ENCODE peak calls at places on chromosomes 13 and 19, in eight cellular contexts. F, W, Y, D, X, H, T and M are unnamed samples.

GRCh38 chr13:44158741-44159632 is 214.6 kb upstream of the SERP2 start:
- DNase-seq in F (no peak), W (no peak), Y (no peak), D (no peak), X (no peak), H (no peak), T (no peak), M (no peak)

GRCh38 chr13:77810430-77810829 is 108.2 kb downstream of the EDNRB start:
- DNase-seq in F (no peak), W (no peak), Y (no peak), D (peak; percentile 34), X (peak; percentile 14), H (no peak), T (no peak), M (peak; percentile 4)

GRCh38 chr13:91355099-91355825 is 7.8 kb downstream of the MIR17HG start:
- DNase-seq in F (no peak), W (no peak), Y (no peak), D (no peak), X (no peak), H (no peak), T (no peak), M (no peak)

GRCh38 chr13:32323912-32324311 is 8.6 kb downstream of the BRCA2 start:
- DNase-seq in F (no peak), W (no peak), Y (no peak), D (peak; percentile 86), X (no peak), H (no peak), T (no peak), M (no peak)

GRCh38 chr19:4524808-4525562 is 6.7 kb upstream of the PLIN4 start:
- DNase-seq in F (peak; percentile 66), W (peak; percentile 75), Y (peak; percentile 73), D (peak; percentile 55), X (no peak), H (peak; percentile 63), T (peak; percentile 49), M (peak; percentile 92)

GRCh38 chr13:111216166-111216960 is 101.3 kb downstream of the ARHGEF7 start:
- DNase-seq in F (peak; percentile 62), W (peak; percentile 69), Y (peak; percentile 13), D (no peak), X (no peak), H (peak; percentile 51), T (peak; percentile 43), M (peak; percentile 70)

GRCh38 chr13:46961719-46962118 is 64.9 kb upstream of the HTR2A start:
- DNase-seq in F (no peak), W (no peak), Y (no peak), D (peak; percentile 83), X (peak; percentile 72), H (no peak), T (no peak), M (no peak)

GRCh38 chr13:112330479-112331407 is 45.4 kb upstream of the SPACA7 start:
- DNase-seq in F (no peak), W (no peak), Y (no peak), D (no peak), X (no peak), H (no peak), T (no peak), M (peak; percentile 76)

GRCh38 chr19:3895788-3896187 is 15.3 kb downstream of the ATCAY start:
- DNase-seq in F (no peak), W (no peak), Y (no peak), D (no peak), X (no peak), H (no peak), T (no peak), M (no peak)

GRCh38 chr19:7242601-7243258 is 51.5 kb downstream of the INSR start:
- DNase-seq in F (no peak), W (no peak), Y (no peak), D (peak; percentile 94), X (peak; percentile 12), H (peak; percentile 24), T (peak; percentile 32), M (no peak)

GRCh38 chr13:64688893-64689677 is 2541.1 kb downstream of the PCDH9 start:
- DNase-seq in F (no peak), W (no peak), Y (no peak), D (peak; percentile 38), X (no peak), H (no peak), T (no peak), M (no peak)

GRCh38 chr13:29548722-29549446 is 46.6 kb downstream of the SLC7A1 start:
- DNase-seq in F (peak; percentile 52), W (no peak), Y (no peak), D (peak; percentile 28), X (no peak), H (no peak), T (no peak), M (no peak)

GRCh38 chr13:67285611-67286010 is 55.5 kb upstream of the PCDH9 start:
- DNase-seq in F (no peak), W (no peak), Y (no peak), D (no peak), X (no peak), H (no peak), T (no peak), M (no peak)

GRCh38 chr13:32426191-32426980 is 1.5 kb downstream of the N4BP2L1 start:
- DNase-seq in F (no peak), W (peak; percentile 55), Y (no peak), D (peak; percentile 34), X (no peak), H (peak; percentile 17), T (no peak), M (no peak)

GRCh38 chr19:8001651-8001994 is 3.8 kb downstream of the ELAVL1 start:
- DNase-seq in F (no peak), W (no peak), Y (no peak), D (no peak), X (no peak), H (no peak), T (no peak), M (no peak)

GRCh38 chr13:43354147-43354945 is 331.0 kb downstream of the DNAJC15 start:
- DNase-seq in F (no peak), W (no peak), Y (no peak), D (no peak), X (no peak), H (no peak), T (no peak), M (no peak)

GRCh38 chr13:105702441-105702840 is 833.0 kb downstream of the EFNB2 start:
- DNase-seq in F (peak; percentile 30), W (no peak), Y (no peak), D (no peak), X (no peak), H (no peak), T (no peak), M (no peak)

GRCh38 chr13:95254341-95254740 is 46.9 kb downstream of the ABCC4 start:
- DNase-seq in F (no peak), W (no peak), Y (no peak), D (peak; percentile 51), X (no peak), H (no peak), T (no peak), M (no peak)

GRCh38 chr19:55069137-55069858 is 6.3 kb upstream of the RDH13 start:
- DNase-seq in F (peak; percentile 67), W (no peak), Y (peak; percentile 57), D (peak; percentile 28), X (no peak), H (no peak), T (peak; percentile 44), M (peak; percentile 77)

GRCh38 chr19:2275588-2276428 is 6.2 kb downstream of the PEAK3 start:
- DNase-seq in F (no peak), W (no peak), Y (no peak), D (no peak), X (no peak), H (no peak), T (no peak), M (peak; percentile 78)

GRCh38 chr13:113411216-113412023 is 41.9 kb downstream of the ADPRHL1 start:
- DNase-seq in F (no peak), W (no peak), Y (no peak), D (peak; percentile 96), X (peak; percentile 95), H (peak; percentile 52), T (peak; percentile 69), M (peak; percentile 50)

GRCh38 chr19:49210901-49211451 is 53.4 kb downstream of the TRPM4 start:
- DNase-seq in F (no peak), W (no peak), Y (no peak), D (no peak), X (no peak), H (no peak), T (no peak), M (peak; percentile 75)
- H3K4me3 ChIP-seq in F (no peak overlapping the region), W (no peak overlapping the region), Y (peak overlapping the region; percentile 44), D (no peak overlapping the region), X (peak overlapping the region; percentile 36), H (peak overlapping the region; percentile 4), T (no peak overlapping the region), M (peak overlapping the region; percentile 44)

DNA sequence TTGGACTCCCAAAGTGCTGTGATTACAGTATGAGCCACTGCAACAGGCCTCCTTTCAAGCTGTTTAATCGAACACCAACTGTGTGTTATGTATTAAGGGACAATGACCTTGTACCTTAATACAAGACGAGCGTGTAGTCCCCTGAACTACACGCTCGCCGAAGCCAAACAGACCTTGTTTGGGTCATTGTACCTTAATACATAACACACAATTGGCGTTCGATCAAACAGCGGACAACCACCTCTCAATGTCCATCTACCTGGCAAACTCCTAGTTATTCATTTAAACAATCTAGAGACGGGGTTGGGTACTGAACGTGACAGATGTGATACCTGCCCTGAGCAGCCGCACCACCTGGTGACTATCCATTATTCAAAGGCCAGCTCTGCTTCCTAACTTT is 1.3 kb downstream of the CHERP start:
- DNase-seq in F (no peak), W (no peak), Y (no peak), D (no peak), X (no peak), H (no peak), T (no peak), M (peak; percentile 22)
- H3K4me3 ChIP-seq in F (no peak overlapping the region), W (peak overlapping the region; percentile 63), Y (peak overlapping the region; percentile 91), D (peak overlapping the region; percentile 95), X (peak overlapping the region; percentile 94), H (peak overlapping the region; percentile 93), T (peak overlapping the region; percentile 100), M (no peak overlapping the region)

GRCh38 chr13:40190656-40191100 is 475.8 kb downstream of the FOXO1 start:
- DNase-seq in F (peak; percentile 53), W (peak; percentile 84), Y (no peak), D (peak; percentile 80), X (peak; percentile 48), H (peak; percentile 31), T (no peak), M (no peak)

GRCh38 chr13:40192516-40193257 is 473.8 kb downstream of the FOXO1 start:
- DNase-seq in F (no peak), W (no peak), Y (no peak), D (no peak), X (no peak), H (no peak), T (no peak), M (no peak)

GRCh38 chr13:40191186-40191980 is 475.1 kb downstream of the FOXO1 start:
- DNase-seq in F (no peak), W (no peak), Y (no peak), D (no peak), X (no peak), H (no peak), T (no peak), M (no peak)

GRCh38 chr13:40194204-40194806 is 472.1 kb downstream of the FOXO1 start:
- DNase-seq in F (no peak), W (no peak), Y (no peak), D (peak; percentile 69), X (no peak), H (no peak), T (peak; percentile 47), M (no peak)

GRCh38 chr13:40193290-40194203 is 472.9 kb downstream of the FOXO1 start:
- DNase-seq in F (no peak), W (no peak), Y (no peak), D (peak; percentile 40), X (no peak), H (peak; percentile 77), T (peak; percentile 51), M (no peak)
- H3K4me3 ChIP-seq in F (no peak overlapping the region), W (no peak overlapping the region), Y (no peak overlapping the region), D (no peak overlapping the region), X (no peak overlapping the region), H (no peak overlapping the region), T (peak overlapping the region; percentile 8), M (no peak overlapping the region)

GRCh38 chr19:56142897-56143434 is 1.9 kb downstream of the ZNF444 start:
- DNase-seq in F (no peak), W (no peak), Y (no peak), D (no peak), X (no peak), H (no peak), T (no peak), M (no peak)
- H3K4me3 ChIP-seq in F (no peak overlapping the region), W (no peak overlapping the region), Y (no peak overlapping the region), D (no peak overlapping the region), X (no peak overlapping the region), H (no peak overlapping the region), T (no peak overlapping the region), M (no peak overlapping the region)